ENCODE peak calls at places on chromosomes 4 and X, in five cellular contexts. One of them, this sample, is unnamed.
A peak's percentile ranks its signal among the peaks of the same experiment; 100 is the strongest.

GRCh38 chr4:110484767-110485166 is 8.8 kb downstream of the ENPEP start:
- DNase-seq in AG10803: peak; percentile 92
- DNase-seq in nephron progenitor cell: no peak
- DNase-seq in RWPE1: peak; percentile 7
- DNase-seq in lower leg skin: no peak
- DNase-seq in this sample: no peak

GRCh38 chrX:38923451-38923969 is 122.3 kb downstream of the MID1IP1 start:
- DNase-seq in AG10803: no peak
- DNase-seq in RWPE1: no peak
- DNase-seq in lower leg skin: no peak
- DNase-seq in nephron progenitor cell: no peak
- DNase-seq in this sample: no peak

GRCh38 chr4:40840985-40841571 is 91.3 kb downstream of the NSUN7 start:
- DNase-seq in RWPE1: peak; percentile 44
- DNase-seq in AG10803: peak; percentile 70
- DNase-seq in lower leg skin: peak; percentile 89
- DNase-seq in nephron progenitor cell: peak; percentile 90
- DNase-seq in this sample: peak; percentile 42

GRCh38 chr4:2728806-2729532 is 27.2 kb downstream of the TNIP2 start:
- DNase-seq in RWPE1: no peak
- DNase-seq in AG10803: no peak
- DNase-seq in nephron progenitor cell: no peak
- DNase-seq in lower leg skin: no peak
- DNase-seq in this sample: no peak

GRCh38 chr4:114907514-114908099 is 205.8 kb downstream of the NDST4 start:
- DNase-seq in nephron progenitor cell: no peak
- DNase-seq in AG10803: no peak
- DNase-seq in lower leg skin: no peak
- DNase-seq in RWPE1: no peak
- DNase-seq in this sample: no peak

GRCh38 chr4:141248029-141248428 is 27.3 kb downstream of the ZNF330 start:
- DNase-seq in AG10803: peak; percentile 83
- DNase-seq in lower leg skin: no peak
- DNase-seq in nephron progenitor cell: no peak
- DNase-seq in RWPE1: no peak
- DNase-seq in this sample: no peak

GRCh38 chr4:21554036-21554435 is 394.5 kb downstream of the KCNIP4 start:
- DNase-seq in lower leg skin: no peak
- DNase-seq in nephron progenitor cell: no peak
- DNase-seq in AG10803: no peak
- DNase-seq in RWPE1: no peak
- DNase-seq in this sample: no peak

GRCh38 chr4:110510955-110511544 is 35.1 kb downstream of the ENPEP start:
- DNase-seq in RWPE1: peak; percentile 34
- DNase-seq in nephron progenitor cell: peak; percentile 10
- DNase-seq in AG10803: peak; percentile 63
- DNase-seq in lower leg skin: no peak
- DNase-seq in this sample: no peak

GRCh38 chrX:18885317-18886004 is 98.5 kb downstream of the PHKA2 start:
- DNase-seq in RWPE1: no peak
- DNase-seq in AG10803: no peak
- DNase-seq in nephron progenitor cell: no peak
- DNase-seq in lower leg skin: no peak
- DNase-seq in this sample: no peak

GRCh38 chrX:151396042-151396826 is 772 bp upstream of the VMA21 start:
- DNase-seq in AG10803: peak; percentile 74
- DNase-seq in nephron progenitor cell: no peak
- DNase-seq in lower leg skin: no peak
- DNase-seq in RWPE1: peak; percentile 11
- DNase-seq in this sample: no peak

GRCh38 chrX:131543774-131544173 is at the start of gene OR13H1:
- DNase-seq in RWPE1: no peak
- DNase-seq in AG10803: no peak
- DNase-seq in lower leg skin: no peak
- DNase-seq in nephron progenitor cell: no peak
- DNase-seq in this sample: no peak

GRCh38 chr4:128665514-128665913 is 144.0 kb upstream of the JADE1 start:
- DNase-seq in RWPE1: no peak
- DNase-seq in nephron progenitor cell: no peak
- DNase-seq in lower leg skin: no peak
- DNase-seq in AG10803: no peak
- DNase-seq in this sample: no peak

GRCh38 chr4:124783847-124784246 is 71.3 kb upstream of the ANKRD50 start:
- DNase-seq in AG10803: no peak
- DNase-seq in RWPE1: no peak
- DNase-seq in nephron progenitor cell: no peak
- DNase-seq in lower leg skin: no peak
- DNase-seq in this sample: no peak

GRCh38 chr4:119735136-119735770 is 106.6 kb upstream of the PDE5A start:
- DNase-seq in AG10803: peak; percentile 87
- DNase-seq in nephron progenitor cell: no peak
- DNase-seq in lower leg skin: no peak
- DNase-seq in RWPE1: no peak
- DNase-seq in this sample: no peak

GRCh38 chr4:128958194-128958593 is 135.1 kb downstream of the SCLT1 start:
- DNase-seq in AG10803: no peak
- DNase-seq in lower leg skin: no peak
- DNase-seq in nephron progenitor cell: no peak
- DNase-seq in RWPE1: no peak
- DNase-seq in this sample: no peak

GRCh38 chr4:156971168-156971601 is 414 bp downstream of the PDGFC start:
- DNase-seq in RWPE1: peak; percentile 43
- DNase-seq in lower leg skin: peak; percentile 89
- DNase-seq in AG10803: no peak
- DNase-seq in nephron progenitor cell: peak; percentile 60
- DNase-seq in this sample: no peak

GRCh38 chr4:14650127-14650526 is 352.2 kb upstream of the CPEB2 start:
- DNase-seq in lower leg skin: no peak
- DNase-seq in RWPE1: no peak
- DNase-seq in nephron progenitor cell: no peak
- DNase-seq in AG10803: no peak
- DNase-seq in this sample: no peak

GRCh38 chr4:65968873-65969272 is 298.6 kb upstream of the EPHA5 start:
- DNase-seq in AG10803: peak; percentile 1
- DNase-seq in lower leg skin: no peak
- DNase-seq in RWPE1: no peak
- DNase-seq in nephron progenitor cell: no peak
- DNase-seq in this sample: no peak

GRCh38 chr4:3112241-3112978 is 37.9 kb downstream of the HTT start:
- DNase-seq in lower leg skin: no peak
- DNase-seq in RWPE1: no peak
- DNase-seq in nephron progenitor cell: no peak
- DNase-seq in AG10803: no peak
- DNase-seq in this sample: no peak

GRCh38 chrX:17674611-17675010 is 62.7 kb upstream of the SCML1 start:
- DNase-seq in lower leg skin: no peak
- DNase-seq in RWPE1: no peak
- DNase-seq in AG10803: no peak
- DNase-seq in nephron progenitor cell: no peak
- DNase-seq in this sample: no peak

GRCh38 chr4:90142091-90142490 is 14.9 kb downstream of the CCSER1 start:
- DNase-seq in nephron progenitor cell: no peak
- DNase-seq in lower leg skin: no peak
- DNase-seq in RWPE1: no peak
- DNase-seq in AG10803: no peak
- DNase-seq in this sample: no peak

GRCh38 chr4:10185518-10186227 is 69.1 kb upstream of the WDR1 start:
- DNase-seq in RWPE1: no peak
- DNase-seq in lower leg skin: no peak
- DNase-seq in AG10803: no peak
- DNase-seq in nephron progenitor cell: no peak
- DNase-seq in this sample: no peak

GRCh38 chr4:10188400-10189004 is 71.9 kb upstream of the WDR1 start:
- DNase-seq in RWPE1: no peak
- DNase-seq in lower leg skin: no peak
- DNase-seq in nephron progenitor cell: no peak
- DNase-seq in AG10803: no peak
- DNase-seq in this sample: no peak

GRCh38 chr4:10184051-10184450 is 67.5 kb upstream of the WDR1 start:
- DNase-seq in lower leg skin: no peak
- DNase-seq in AG10803: peak; percentile 72
- DNase-seq in RWPE1: no peak
- DNase-seq in nephron progenitor cell: no peak
- DNase-seq in this sample: no peak

GRCh38 chr4:10184501-10184938 is 67.9 kb upstream of the WDR1 start:
- DNase-seq in nephron progenitor cell: no peak
- DNase-seq in RWPE1: no peak
- DNase-seq in AG10803: no peak
- DNase-seq in lower leg skin: no peak
- DNase-seq in this sample: no peak

GRCh38 chr4:10186228-10187214 is 69.9 kb upstream of the WDR1 start:
- DNase-seq in nephron progenitor cell: no peak
- DNase-seq in RWPE1: no peak
- DNase-seq in AG10803: peak; percentile 31
- DNase-seq in lower leg skin: no peak
- DNase-seq in this sample: no peak
- TF ChIP-seq CTCF in nephron progenitor cell: no peak
- TF ChIP-seq CTCF in RWPE1: no peak
- TF ChIP-seq CTCF in AG10803: peak; percentile 50
- TF ChIP-seq CTCF in lower leg skin: no peak
- TF ChIP-seq CTCF in this sample: no peak

DNA sequence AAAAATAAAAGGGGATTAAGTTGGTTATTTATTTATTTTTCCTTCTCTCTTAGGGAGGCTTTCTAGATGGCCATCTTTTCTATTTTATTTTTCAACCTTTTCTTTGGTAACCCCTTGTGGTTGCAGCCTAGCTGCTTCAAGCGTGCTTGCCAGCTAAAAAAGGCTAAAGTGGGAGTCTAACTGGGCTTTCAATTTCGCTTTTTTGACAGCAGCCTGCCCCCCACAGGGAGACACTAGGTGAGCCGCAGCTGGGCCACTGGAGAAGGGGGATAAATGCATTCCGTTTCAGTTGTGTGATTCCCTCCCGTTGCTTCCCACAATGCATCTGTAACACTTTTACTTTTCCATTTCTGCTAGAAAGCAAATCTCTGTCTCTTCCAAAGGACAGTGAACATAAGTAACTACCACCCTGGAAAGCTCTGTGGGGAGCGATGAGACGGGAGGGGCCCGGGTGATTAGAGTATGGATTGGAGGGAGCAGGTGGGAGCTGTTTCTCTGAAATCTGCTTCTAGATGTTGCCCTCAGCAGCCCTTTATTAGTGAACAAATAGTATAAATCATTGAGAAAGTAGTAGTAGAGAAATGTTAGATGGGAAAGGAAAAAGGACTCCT is 86.2 kb upstream of the RAPGEF2 start:
- DNase-seq in lower leg skin: no peak
- DNase-seq in AG10803: no peak
- DNase-seq in nephron progenitor cell: peak; percentile 33
- DNase-seq in RWPE1: no peak
- DNase-seq in this sample: no peak
- TF ChIP-seq CTCF in lower leg skin: no peak
- TF ChIP-seq CTCF in AG10803: no peak
- TF ChIP-seq CTCF in nephron progenitor cell: no peak
- TF ChIP-seq CTCF in RWPE1: no peak
- TF ChIP-seq CTCF in this sample: no peak

GRCh38 chr4:55876387-55876786 is 22.9 kb downstream of the EXOC1 start:
- DNase-seq in AG10803: no peak
- DNase-seq in RWPE1: no peak
- DNase-seq in lower leg skin: no peak
- DNase-seq in nephron progenitor cell: no peak
- DNase-seq in this sample: no peak
- TF ChIP-seq CTCF in AG10803: no peak
- TF ChIP-seq CTCF in RWPE1: no peak
- TF ChIP-seq CTCF in lower leg skin: no peak
- TF ChIP-seq CTCF in nephron progenitor cell: no peak
- TF ChIP-seq CTCF in this sample: no peak

GRCh38 chr4:84151574-84151973 is 347.5 kb downstream of the NKX6-1 start:
- DNase-seq in RWPE1: no peak
- DNase-seq in AG10803: no peak
- DNase-seq in lower leg skin: no peak
- DNase-seq in nephron progenitor cell: no peak
- DNase-seq in this sample: no peak
- TF ChIP-seq CTCF in RWPE1: no peak
- TF ChIP-seq CTCF in AG10803: no peak
- TF ChIP-seq CTCF in lower leg skin: no peak
- TF ChIP-seq CTCF in nephron progenitor cell: no peak
- TF ChIP-seq CTCF in this sample: no peak

GRCh38 chrX:107325467-107325866 is 119.1 kb downstream of the DNAAF6 start:
- DNase-seq in nephron progenitor cell: no peak
- DNase-seq in AG10803: no peak
- DNase-seq in lower leg skin: no peak
- DNase-seq in RWPE1: no peak
- DNase-seq in this sample: no peak
- TF ChIP-seq CTCF in nephron progenitor cell: no peak
- TF ChIP-seq CTCF in AG10803: no peak
- TF ChIP-seq CTCF in lower leg skin: no peak
- TF ChIP-seq CTCF in RWPE1: no peak
- TF ChIP-seq CTCF in this sample: no peak

DNA sequence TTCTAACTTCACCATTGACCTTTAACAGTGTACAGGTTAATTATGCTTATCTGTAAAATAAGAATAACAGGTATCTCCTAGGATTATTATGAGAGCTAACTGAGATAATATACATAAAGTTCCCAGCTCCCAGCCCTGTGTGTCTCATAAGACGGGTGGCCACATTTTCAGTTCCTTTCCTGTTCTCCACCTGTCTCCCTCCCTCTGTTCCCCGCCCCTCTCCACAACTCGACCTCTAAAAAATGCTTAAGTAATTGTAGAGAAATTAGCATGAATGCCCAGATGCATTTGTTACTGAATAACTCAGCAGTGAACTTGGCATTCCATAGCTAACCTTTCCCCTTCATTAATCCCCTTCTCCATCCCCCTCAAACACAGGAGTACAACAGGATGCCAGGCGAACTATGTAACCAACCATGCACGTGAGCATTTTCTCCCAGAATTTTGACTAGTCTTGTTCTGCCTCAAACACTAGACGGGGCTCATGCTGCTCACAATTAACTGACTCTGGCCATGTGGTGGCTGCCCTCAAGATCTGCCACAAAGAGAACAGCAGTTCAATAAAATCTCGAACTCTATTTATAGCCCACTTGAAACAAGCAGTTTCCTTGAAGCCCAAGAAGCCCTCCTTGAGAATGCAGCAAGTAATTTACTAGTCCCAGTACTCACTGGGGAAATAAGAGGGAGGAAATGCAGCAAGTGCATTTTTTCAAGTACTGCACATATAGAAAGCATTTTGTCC is 351.2 kb downstream of the ARHGAP24 start:
- DNase-seq in RWPE1: no peak
- DNase-seq in AG10803: peak; percentile 82
- DNase-seq in nephron progenitor cell: peak; percentile 43
- DNase-seq in lower leg skin: no peak
- DNase-seq in this sample: no peak
- TF ChIP-seq CTCF in RWPE1: no peak
- TF ChIP-seq CTCF in AG10803: peak; percentile 59
- TF ChIP-seq CTCF in nephron progenitor cell: no peak
- TF ChIP-seq CTCF in lower leg skin: no peak
- TF ChIP-seq CTCF in this sample: no peak

DNA sequence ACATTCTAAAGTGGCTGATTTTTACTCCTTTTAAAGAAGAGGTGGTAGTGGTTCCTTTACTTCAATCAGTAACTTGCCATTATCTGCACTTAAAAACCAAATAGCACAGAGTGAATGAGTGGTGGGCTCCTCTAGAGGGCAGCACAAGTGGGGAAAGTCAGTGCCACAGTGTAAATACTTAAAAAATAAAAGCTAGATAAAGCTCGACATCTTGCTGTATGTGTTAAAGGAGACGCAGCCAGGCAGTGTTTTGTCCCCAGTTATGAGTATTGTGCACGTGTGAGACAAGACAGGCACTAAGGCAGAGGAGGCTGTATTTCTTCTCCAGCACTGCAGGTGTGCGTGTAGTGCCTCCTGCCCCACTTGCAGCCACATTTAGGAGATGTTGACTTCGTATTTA is 24.6 kb downstream of the NAP1L5 start:
- DNase-seq in RWPE1: no peak
- DNase-seq in lower leg skin: no peak
- DNase-seq in nephron progenitor cell: peak; percentile 35
- DNase-seq in AG10803: peak; percentile 31
- DNase-seq in this sample: no peak
- TF ChIP-seq CTCF in RWPE1: peak; percentile 31
- TF ChIP-seq CTCF in lower leg skin: no peak
- TF ChIP-seq CTCF in nephron progenitor cell: peak; percentile 72
- TF ChIP-seq CTCF in AG10803: peak; percentile 65
- TF ChIP-seq CTCF in this sample: no peak